ENCODE peak calls at places on chromosomes 5 and 9, in five cellular contexts. O, R, L, S and X are unnamed samples.

GRCh38 chr9:114362394-114362793 is 25.4 kb downstream of the AKNA start:
- DNase-seq in L (no peak), S (no peak), R (no peak), O (no peak), X (no peak)

GRCh38 chr5:108381955-108382783 is at the start of gene FBXL17:
- DNase-seq in R (peak; percentile 97), L (peak; percentile 85), O (peak; percentile 79), S (peak; percentile 95), X (peak; percentile 92)

GRCh38 chr5:54272746-54273145 is 37.6 kb downstream of the ARL15 start:
- DNase-seq in L (no peak), O (no peak), R (no peak), S (no peak), X (no peak)

GRCh38 chr5:65926893-65927292 is 518 bp downstream of the ERBIN start:
- DNase-seq in O (no peak), L (no peak), S (no peak), R (peak; percentile 47), X (peak; percentile 19)

GRCh38 chr5:82717734-82718133 is 359.5 kb downstream of the TMEM167A start:
- DNase-seq in S (no peak), O (no peak), L (no peak), R (no peak), X (no peak)

GRCh38 chr5:140136624-140137023 is 10.9 kb downstream of the IGIP start:
- DNase-seq in O (no peak), S (no peak), L (no peak), R (no peak), X (no peak)

GRCh38 chr5:33937700-33938506 is 1.7 kb downstream of the RXFP3 start:
- DNase-seq in R (no peak), S (no peak), O (no peak), L (no peak), X (no peak)

GRCh38 chr9:94929373-94929764 is 202.9 kb downstream of the AOPEP start:
- DNase-seq in L (no peak), R (no peak), S (peak; percentile 44), O (no peak), X (no peak)

GRCh38 chr9:6715755-6716643 is 41.8 kb upstream of the KDM4C start:
- DNase-seq in S (peak; percentile 51), O (no peak), L (no peak), R (no peak), X (no peak)

GRCh38 chr5:84059672-84060071 is 325.0 kb downstream of the EDIL3 start:
- DNase-seq in O (no peak), S (no peak), R (no peak), L (no peak), X (no peak)

GRCh38 chr9:122212473-122213004 is 16.2 kb downstream of the LHX6 start:
- DNase-seq in R (no peak), S (no peak), L (no peak), O (no peak), X (no peak)

GRCh38 chr9:94839398-94839797 is 112.9 kb downstream of the AOPEP start:
- DNase-seq in S (no peak), R (no peak), O (no peak), L (no peak), X (no peak)

GRCh38 chr5:10306806-10307205 is 896 bp downstream of the CMBL start:
- DNase-seq in O (no peak), R (no peak), L (no peak), S (no peak), X (no peak)

GRCh38 chr9:107816187-107817021 is 326.8 kb upstream of the KLF4 start:
- DNase-seq in O (no peak), L (no peak), S (no peak), R (no peak), X (no peak)

GRCh38 chr9:34413229-34413852 is 36.6 kb upstream of the MYORG start:
- DNase-seq in O (no peak), L (peak; percentile 70), R (peak; percentile 86), S (peak; percentile 44), X (peak; percentile 87)

GRCh38 chr9:113625456-113625855 is 161.9 kb downstream of the RGS3 start:
- DNase-seq in L (no peak), R (no peak), S (no peak), O (no peak), X (no peak)

GRCh38 chr5:11157132-11157531 is 396.1 kb upstream of the DAP start:
- DNase-seq in O (no peak), S (no peak), L (no peak), R (no peak), X (no peak)

GRCh38 chr5:168357881-168358280 is 66.4 kb downstream of the WWC1 start:
- DNase-seq in L (no peak), O (no peak), R (no peak), S (no peak), X (no peak)

GRCh38 chr5:172336666-172337310 is 53.2 kb upstream of the UBTD2 start:
- DNase-seq in L (no peak), O (no peak), R (no peak), S (no peak), X (no peak)

GRCh38 chr9:127505396-127506116 is 54.2 kb downstream of the LRSAM1 start:
- DNase-seq in L (no peak), O (no peak), R (peak; percentile 47), S (no peak), X (peak; percentile 59)

GRCh38 chr9:92952861-92953620 is 5.7 kb downstream of the FGD3 start:
- DNase-seq in O (no peak), L (no peak), S (no peak), R (peak; percentile 90), X (peak; percentile 74)

GRCh38 chr9:22215492-22215891 is 206.4 kb upstream of the CDKN2B start:
- DNase-seq in L (no peak), R (no peak), O (no peak), S (no peak), X (no peak)

GRCh38 chr9:106860731-106861584 is 2.0 kb upstream of the ZNF462 start:
- DNase-seq in L (peak; percentile 61), R (peak; percentile 49), S (peak; percentile 47), O (no peak), X (no peak)

GRCh38 chr5:58314356-58315045 is 145.4 kb downstream of the PLK2 start:
- DNase-seq in R (no peak), S (no peak), O (no peak), L (no peak), X (no peak)

GRCh38 chr5:62395210-62395950 is 8.3 kb downstream of the DIMT1 start:
- DNase-seq in L (no peak), R (no peak), S (no peak), O (no peak), X (no peak)

GRCh38 chr9:110133608-110134214 is 74.2 kb downstream of the C9orf152 start:
- DNase-seq in L (no peak), R (no peak), S (no peak), O (no peak), X (no peak)

GRCh38 chr9:103281126-103281525 is 286.0 kb downstream of the CYLC2 start:
- DNase-seq in O (no peak), R (no peak), L (no peak), S (no peak), X (peak; percentile 10)

GRCh38 chr5:90549223-90549622 is 9.4 kb upstream of the ADGRV1 start:
- DNase-seq in O (no peak), L (no peak), R (no peak), S (no peak), X (no peak)

GRCh38 chr5:166117744-166118072 is 2173.7 kb upstream of the WWC1 start:
- DNase-seq in S (no peak), R (no peak), L (no peak), O (no peak), X (no peak)

GRCh38 chr5:56356876-56357160 is 123.7 kb upstream of the ANKRD55 start:
- DNase-seq in L (no peak), S (no peak), R (no peak), O (no peak), X (no peak)

GRCh38 chr5:113123563-113123962 is 147.0 kb downstream of the DCP2 start:
- DNase-seq in R (peak; percentile 88), L (no peak), S (no peak), O (no peak), X (no peak)

GRCh38 chr9:12065050-12065449 is 628.1 kb upstream of the TYRP1 start:
- DNase-seq in R (no peak), S (no peak), L (no peak), O (no peak), X (no peak)

GRCh38 chr5:154320690-154321089 is 125.1 kb upstream of the SAP30L start:
- DNase-seq in S (peak; percentile 17), L (no peak), R (no peak), O (no peak), X (no peak)

GRCh38 chr5:180799194-180799593 is 3.4 kb downstream of the MGAT1 start:
- DNase-seq in S (no peak), R (peak; percentile 31), L (no peak), O (no peak), X (no peak)
- H3K4me1 ChIP-seq in S (peaks cover 76% of the 10 kb centered on the region), R (peaks cover 20% of the 10 kb centered on the region), L (peaks cover 13% of the 10 kb centered on the region), O (peaks cover 32% of the 10 kb centered on the region), X (peaks cover 9% of the 10 kb centered on the region)

GRCh38 chr5:964821-965220 is 43.8 kb upstream of the NKD2 start:
- DNase-seq in S (no peak), O (no peak), L (no peak), R (no peak), X (no peak)

GRCh38 chr5:963673-964531 is 44.7 kb upstream of the NKD2 start:
- DNase-seq in S (no peak), R (no peak), O (no peak), L (no peak), X (peak; percentile 5)

GRCh38 chr5:965604-966344 is 42.8 kb upstream of the NKD2 start:
- DNase-seq in R (no peak), S (no peak), L (no peak), O (no peak), X (peak; percentile 7)

GRCh38 chr5:966941-967340 is 41.7 kb upstream of the NKD2 start:
- DNase-seq in R (no peak), S (no peak), O (no peak), L (no peak), X (no peak)

GRCh38 chr5:966345-966710 is 42.3 kb upstream of the NKD2 start:
- DNase-seq in R (no peak), L (no peak), O (no peak), S (no peak), X (no peak)
- H3K27me3 ChIP-seq in R (no peaks in the 10 kb centered on the region), L (no peaks in the 10 kb centered on the region), O (peaks cover 18% of the 10 kb centered on the region), S (no peaks in the 10 kb centered on the region), X (peaks cover 24% of the 10 kb centered on the region)

DNA sequence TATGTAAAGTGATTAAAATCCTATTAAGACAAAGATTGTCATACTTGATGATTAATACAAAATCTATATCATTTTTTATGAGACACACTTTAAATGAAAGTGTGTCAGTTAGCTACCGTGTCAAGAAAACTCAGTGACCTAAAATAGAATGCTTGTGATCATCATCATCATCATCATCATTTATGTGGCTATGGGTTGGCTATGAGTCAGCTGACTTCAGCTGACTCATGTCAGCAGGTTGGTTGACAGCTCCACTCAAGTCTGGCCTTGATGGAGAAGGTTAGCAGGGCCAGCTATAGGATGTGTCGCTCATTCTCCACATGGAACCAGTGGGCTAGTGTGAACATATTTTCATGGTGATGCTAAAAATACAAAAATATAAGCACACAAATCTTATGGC is 43.8 kb upstream of the ZNF300 start:
- DNase-seq in S (no peak), L (no peak), O (no peak), R (no peak), X (no peak)
- H3K9me3 ChIP-seq in S (peaks cover 71% of the 10 kb centered on the region), L (peaks cover 22% of the 10 kb centered on the region), O (peaks cover 75% of the 10 kb centered on the region), R (peaks cover 4% of the 10 kb centered on the region), X (no peaks in the 10 kb centered on the region)

DNA sequence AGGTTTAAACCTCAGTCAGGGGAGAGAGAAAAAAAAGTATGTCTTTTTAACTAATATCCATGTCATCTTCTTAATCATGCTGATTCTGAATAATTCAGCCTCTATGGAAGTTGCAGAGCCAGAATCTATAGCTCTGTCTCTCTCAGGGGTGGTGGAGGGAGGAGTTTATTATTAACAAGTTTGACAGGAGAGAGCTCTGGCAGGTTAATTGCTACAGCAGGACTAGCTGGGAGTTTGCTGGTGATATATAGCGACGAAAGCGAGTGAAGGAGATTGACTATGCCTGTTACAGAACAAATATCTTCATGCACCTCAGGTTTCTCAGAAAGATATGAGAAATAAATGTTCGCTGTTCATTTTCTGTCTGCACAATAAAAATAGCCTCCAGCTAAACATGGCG is 586.4 kb downstream of the TLE4 start:
- DNase-seq in O (no peak), S (no peak), L (no peak), R (peak; percentile 30), X (no peak)
- H3K4me1 ChIP-seq in O (no peaks in the 10 kb centered on the region), S (no peaks in the 10 kb centered on the region), L (no peaks in the 10 kb centered on the region), R (peaks cover 4% of the 10 kb centered on the region), X (peaks cover 5% of the 10 kb centered on the region)